ENCODE peak calls at places on chromosomes 12 and 14, in six cellular contexts. M is dorsolateral prefrontal cortex, B is AG04450, N is Panc1, Z is esophagus muscularis mucosa, X is endodermal cell. D is an unnamed sample.

GRCh38 chr12:22635812-22636211 is 10.8 kb downstream of the ETNK1 start:
- DNase-seq in M (no peak), B (no peak), N (no peak), Z (no peak), X (no peak), D (no peak)

GRCh38 chr12:43969882-43970281 is 134.0 kb downstream of the TMEM117 start:
- DNase-seq in M (no peak), B (peak; percentile 7), N (no peak), Z (no peak), X (no peak), D (no peak)

GRCh38 chr12:79058342-79058741 is 193.8 kb downstream of the SYT1 start:
- DNase-seq in M (no peak), B (no peak), N (no peak), Z (no peak), X (no peak), D (no peak)

GRCh38 chr14:56794088-56794556 is 16.2 kb downstream of the OTX2 start:
- DNase-seq in M (no peak), B (no peak), N (no peak), Z (peak; percentile 55), X (peak; percentile 83), D (no peak)

GRCh38 chr14:45716506-45716905 is 463.5 kb upstream of the MIS18BP1 start:
- DNase-seq in M (no peak), B (no peak), N (no peak), Z (no peak), X (no peak), D (no peak)

GRCh38 chr12:57368349-57369095 is 62.3 kb downstream of the R3HDM2 start:
- DNase-seq in M (no peak), B (no peak), N (no peak), Z (no peak), X (no peak), D (no peak)

GRCh38 chr14:55707365-55707804 is 127.4 kb downstream of the KTN1 start:
- DNase-seq in M (no peak), B (no peak), N (no peak), Z (no peak), X (no peak), D (no peak)

GRCh38 chr12:10941369-10941768 is 2.3 kb upstream of the TAS2R14 start:
- DNase-seq in M (no peak), B (no peak), N (no peak), Z (no peak), X (no peak), D (no peak)

GRCh38 chr12:121925361-121925725 is 7.0 kb downstream of the CFAP251 start:
- DNase-seq in M (no peak), B (no peak), N (no peak), Z (no peak), X (peak; percentile 60), D (no peak)

DNA sequence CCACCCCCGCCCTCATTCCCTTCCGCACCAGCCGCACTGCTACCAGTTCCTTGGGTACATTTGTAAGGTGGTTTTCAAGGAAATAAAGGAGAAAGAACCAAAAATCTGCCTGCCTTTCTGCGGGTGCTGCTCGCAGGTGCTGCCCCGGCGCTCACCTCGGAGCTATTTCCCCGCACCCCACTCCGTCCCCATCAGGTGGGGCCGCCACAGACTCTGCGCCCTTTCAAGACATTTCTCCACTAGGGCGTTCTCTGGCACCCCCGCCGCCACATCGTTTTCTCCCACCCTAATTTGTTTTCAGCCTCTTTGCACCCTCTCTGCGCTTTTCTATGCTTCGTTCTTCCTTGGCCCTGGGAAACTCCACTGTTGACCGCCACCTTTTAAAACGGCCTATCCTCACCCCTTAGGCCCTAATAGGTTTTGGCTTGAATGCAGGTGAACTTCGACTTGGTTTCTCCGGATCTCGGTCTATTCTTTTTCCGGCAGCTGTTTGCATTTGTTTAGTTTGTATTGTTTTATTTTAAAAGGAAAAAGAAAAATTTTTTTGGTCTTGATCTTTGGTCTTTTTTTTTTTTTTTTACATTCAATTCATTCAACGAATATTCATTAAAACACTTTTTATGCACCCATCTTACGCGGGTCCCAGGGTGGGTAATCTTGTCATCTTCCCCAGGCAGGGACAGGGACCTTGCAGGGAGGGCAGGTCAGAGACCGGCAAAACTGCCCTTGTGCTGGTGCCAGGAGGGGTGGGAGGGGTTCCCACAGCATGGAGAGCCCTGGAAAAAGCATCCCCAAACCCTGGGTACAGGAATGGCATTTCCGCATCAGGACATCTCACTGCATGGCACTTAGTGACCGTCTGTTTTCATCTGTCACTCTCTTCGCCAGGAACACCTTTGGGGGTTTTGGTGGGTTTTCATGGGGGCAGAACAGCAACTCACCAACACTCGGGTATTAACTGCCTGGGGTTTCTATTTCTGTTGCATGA is 3.1 kb downstream of the VSX2 start:
- DNase-seq in M (no peak), B (no peak), N (no peak), Z (no peak), X (peak; percentile 68), D (no peak)
- H3K27me3 ChIP-seq in M (peaks cover 69% of the 10 kb centered on the region), B (peaks cover 98% of the 10 kb centered on the region), N (peaks cover 15% of the 10 kb centered on the region), Z (peaks cover 98% of the 10 kb centered on the region), X (peaks cover 95% of the 10 kb centered on the region), D (peaks cover 28% of the 10 kb centered on the region)

GRCh38 chr14:68467425-68467824 is 325.4 kb downstream of the ZFP36L1 start:
- DNase-seq in M (no peak), B (no peak), N (no peak), Z (peak; percentile 64), X (no peak), D (no peak)

GRCh38 chr14:68468437-68469207 is 324.2 kb downstream of the ZFP36L1 start:
- DNase-seq in M (no peak), B (no peak), N (no peak), Z (peak; percentile 82), X (no peak), D (no peak)

GRCh38 chr14:68470361-68470760 is 322.5 kb downstream of the ZFP36L1 start:
- DNase-seq in M (no peak), B (no peak), N (no peak), Z (peak; percentile 5), X (no peak), D (no peak)

GRCh38 chr14:68471029-68471963 is 321.6 kb downstream of the ZFP36L1 start:
- DNase-seq in M (no peak), B (no peak), N (no peak), Z (peak; percentile 81), X (peak; percentile 66), D (no peak)

DNA sequence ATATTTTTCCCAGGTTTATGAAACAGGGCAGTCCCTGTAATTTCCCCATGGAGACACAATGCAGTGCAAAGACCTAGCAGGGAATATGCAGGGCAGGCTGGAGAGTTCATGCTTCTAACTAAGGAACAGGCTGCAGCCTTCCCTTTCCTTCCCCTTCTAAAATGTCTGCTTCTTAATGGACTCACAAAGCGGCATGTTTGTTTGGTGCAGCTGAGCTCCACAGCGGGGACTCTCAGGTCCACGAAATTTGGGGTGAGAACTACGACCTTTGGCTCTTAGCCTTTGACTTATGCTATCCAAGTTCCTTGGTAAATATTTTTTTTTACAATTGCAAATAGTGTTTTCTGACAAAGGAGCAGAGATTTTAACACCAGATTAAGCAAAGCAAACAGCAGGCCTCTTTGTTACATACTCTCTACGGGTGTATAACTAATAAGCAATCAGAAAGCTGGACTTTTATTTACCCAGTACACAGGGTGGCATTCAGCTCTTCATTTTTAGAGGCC is 323.6 kb downstream of the ZFP36L1 start:
- DNase-seq in M (no peak), B (no peak), N (no peak), Z (peak; percentile 62), X (no peak), D (no peak)
- H3K27ac ChIP-seq in M (no peak overlapping the region), B (no peak overlapping the region), N (peak overlapping the region; percentile 68), Z (no peak overlapping the region), X (no peak overlapping the region), D (peak overlapping the region; percentile 12)

DNA sequence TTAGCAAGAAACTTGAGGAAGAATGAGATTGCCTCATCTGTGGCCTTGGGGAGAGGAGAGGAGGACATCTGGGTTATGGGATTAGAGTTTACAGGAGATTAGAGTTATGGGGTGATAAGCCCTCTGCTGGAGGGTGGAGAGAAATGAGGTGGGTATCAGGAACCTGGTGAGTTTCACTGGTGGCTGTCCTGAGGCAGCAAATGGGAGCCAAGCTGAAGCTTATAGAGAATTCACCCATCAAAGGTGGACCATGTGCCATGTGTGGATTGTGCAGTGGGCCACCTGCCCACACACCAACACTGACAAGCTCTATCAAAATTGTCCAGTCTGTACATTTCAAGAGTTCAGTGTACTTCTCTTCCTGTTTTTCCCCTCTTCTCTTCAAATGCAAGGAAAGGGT is 135.3 kb downstream of the AEBP2 start:
- DNase-seq in M (no peak), B (no peak), N (no peak), Z (no peak), X (peak; percentile 59), D (no peak)
- TF ChIP-seq CTCF in M (no peak), B (peak; percentile 25), N (peak; percentile 22), Z (no peak), X (peak; percentile 76), D (no peak)

GRCh38 chr12:54191126-54191525 is 2.3 kb upstream of the SMUG1 start:
- DNase-seq in M (no peak), B (no peak), N (no peak), Z (no peak), X (no peak), D (no peak)
- H3K27me3 ChIP-seq in M (peaks cover 4% of the 10 kb centered on the region), B (peaks cover 13% of the 10 kb centered on the region), N (no peaks in the 10 kb centered on the region), Z (peaks cover 33% of the 10 kb centered on the region), X (peaks cover 64% of the 10 kb centered on the region), D (no peaks in the 10 kb centered on the region)

GRCh38 chr14:98501335-98501734 is 770.7 kb downstream of the BCL11B start:
- DNase-seq in M (no peak), B (no peak), N (no peak), Z (no peak), X (no peak), D (no peak)

GRCh38 chr14:98494582-98494981 is 777.4 kb downstream of the BCL11B start:
- DNase-seq in M (no peak), B (no peak), N (no peak), Z (no peak), X (no peak), D (no peak)

GRCh38 chr14:98503086-98503815 is 768.7 kb downstream of the BCL11B start:
- DNase-seq in M (no peak), B (no peak), N (no peak), Z (peak; percentile 29), X (no peak), D (no peak)

GRCh38 chr14:98501836-98502235 is 770.2 kb downstream of the BCL11B start:
- DNase-seq in M (no peak), B (no peak), N (no peak), Z (peak; percentile 45), X (no peak), D (no peak)

GRCh38 chr14:98498019-98498885 is 773.7 kb downstream of the BCL11B start:
- DNase-seq in M (no peak), B (no peak), N (no peak), Z (peak; percentile 82), X (no peak), D (no peak)
- H3K27ac ChIP-seq in M (no peak overlapping the region), B (no peak overlapping the region), N (no peak overlapping the region), Z (no peak overlapping the region), X (no peak overlapping the region), D (no peak overlapping the region)